ENCODE peak calls at places on chromosome 13, in four cellular contexts. L, I, A and X are unnamed samples.

GRCh38 chr13:50375792-50376191 is 360.5 kb downstream of the KCNRG start:
- DNase-seq in A (no peak), I (no peak), L (no peak), X (no peak)

GRCh38 chr13:47897411-47898050 is 103.5 kb downstream of the SUCLA2 start:
- DNase-seq in I (no peak), L (no peak), A (no peak), X (no peak)

GRCh38 chr13:44257806-44258205 is 115.8 kb upstream of the SERP2 start:
- DNase-seq in A (no peak), L (no peak), I (no peak), X (no peak)

GRCh38 chr13:52128714-52129700 is at the start of gene NEK5:
- DNase-seq in I (peak), A (peak), L (no peak), X (peak)

GRCh38 chr13:97296740-97297139 is 74.6 kb downstream of the MBNL2 start:
- DNase-seq in A (no peak), I (no peak), L (no peak), X (no peak)

GRCh38 chr13:95745289-95745688 is 68.3 kb downstream of the DNAJC3 start:
- DNase-seq in L (no peak), I (no peak), A (no peak), X (no peak)

GRCh38 chr13:114174529-114174941 is 4.5 kb upstream of the CFAP97D2 start:
- DNase-seq in I (no peak), L (no peak), A (no peak), X (no peak)

GRCh38 chr13:36758345-36758744 is 60.7 kb upstream of the RFXAP start:
- DNase-seq in A (no peak), L (no peak), I (no peak), X (no peak)

GRCh38 chr13:112928020-112928931 is 40.7 kb upstream of the MCF2L start:
- DNase-seq in L (no peak), A (no peak), I (no peak), X (no peak)
- TF ChIP-seq SPI1 in L (no peak), A (no peak), I (no peak), X (no peak)

GRCh38 chr13:40878321-40878720 is 88.9 kb downstream of the SLC25A15 start:
- DNase-seq in L (no peak), I (no peak), A (no peak), X (no peak)
- TF ChIP-seq SPI1 in L (no peak), I (no peak), A (no peak), X (no peak)

GRCh38 chr13:110415669-110416068 is 108.6 kb downstream of the COL4A2 start:
- DNase-seq in A (no peak), I (peak), L (no peak), X (no peak)
- TF ChIP-seq SPI1 in A (no peak), I (no peak), L (no peak), X (no peak)

DNA sequence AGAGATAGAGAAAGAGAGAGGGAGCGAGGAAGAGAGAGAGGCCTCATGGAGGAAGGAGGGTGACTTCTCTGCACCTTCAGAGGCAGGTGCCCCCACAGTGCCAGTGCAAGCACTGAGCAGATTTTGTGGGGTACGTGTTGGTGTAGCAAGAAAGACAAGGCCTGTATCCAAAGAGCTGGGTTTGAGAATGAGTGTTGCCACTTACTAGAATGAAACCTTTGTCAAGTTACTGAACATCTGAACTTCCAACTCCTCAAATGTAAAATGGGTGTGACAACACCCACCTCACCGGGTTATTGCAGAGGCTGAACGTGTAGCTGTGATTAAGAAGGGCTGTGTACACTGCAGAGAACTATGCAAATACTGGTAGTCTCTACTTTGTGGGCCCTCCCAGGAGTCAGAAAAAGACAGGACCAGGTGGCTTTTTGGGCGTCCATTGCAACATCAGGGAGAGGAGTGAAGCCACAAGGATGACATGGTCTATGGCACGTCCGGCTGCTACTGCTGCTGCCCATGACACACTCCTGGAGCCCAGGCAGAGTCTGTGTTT is 54.3 kb upstream of the ATP12A start:
- DNase-seq in I (no peak), A (peak), L (no peak), X (no peak)
- TF ChIP-seq SPI1 in I (no peak), A (no peak), L (no peak), X (no peak)

DNA sequence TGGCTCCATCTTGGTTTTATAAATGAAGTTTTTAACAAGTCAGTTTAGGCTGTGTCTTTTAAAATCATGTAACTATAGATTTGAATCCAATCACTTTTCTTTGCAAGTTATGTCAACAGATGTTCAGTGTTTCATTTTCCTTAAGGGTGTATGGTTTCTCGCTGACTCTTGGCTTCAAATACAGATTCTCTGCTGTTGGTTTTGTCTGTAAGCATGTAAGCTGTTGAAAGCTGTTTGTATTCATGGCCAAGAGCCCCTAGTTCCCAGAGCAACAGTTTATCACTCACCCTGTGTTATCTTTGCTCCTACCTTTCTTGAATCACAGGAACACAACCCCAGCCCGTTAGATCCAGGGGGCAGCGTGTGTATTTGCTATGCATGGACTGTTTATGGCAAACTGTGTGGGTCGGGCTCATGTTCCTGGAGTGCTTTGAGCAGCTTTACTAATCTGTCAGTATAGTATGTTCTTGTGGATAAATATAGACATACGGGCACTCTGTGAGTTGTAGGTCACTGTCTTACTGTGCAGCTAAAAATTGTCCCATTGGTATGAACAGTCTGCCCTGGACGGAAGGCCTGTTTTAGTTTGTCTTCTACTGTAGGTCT is 28.8 kb downstream of the FRY start:
- DNase-seq in I (no peak), L (no peak), A (no peak), X (no peak)
- TF ChIP-seq SPI1 in I (no peak), L (no peak), A (no peak), X (no peak)

DNA sequence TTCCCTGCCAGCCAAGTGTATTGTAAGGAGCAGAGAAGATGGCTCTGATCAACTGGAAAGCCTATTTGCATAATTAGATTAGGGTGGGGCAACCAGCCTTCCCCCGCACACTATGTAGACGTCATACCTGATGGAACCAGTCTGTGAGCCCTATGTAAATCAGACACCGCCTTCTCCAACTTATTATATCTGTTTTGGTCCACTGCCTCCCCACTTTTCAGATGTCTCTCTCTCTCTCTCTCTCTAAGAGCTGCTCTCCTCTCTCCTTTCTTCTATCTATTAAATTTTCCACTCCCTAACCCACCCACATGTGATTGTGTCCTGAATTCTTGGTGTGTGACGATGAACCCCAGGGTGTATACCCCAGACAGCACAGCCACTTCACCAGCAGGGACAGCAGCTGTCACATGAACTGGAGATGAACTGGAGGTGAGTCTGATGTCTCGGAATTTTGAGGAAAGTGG is 514.4 kb downstream of the IRS2 start:
- DNase-seq in A (no peak), I (no peak), L (no peak), X (no peak)
- TF ChIP-seq SPI1 in A (no peak), I (no peak), L (no peak), X (no peak)

DNA sequence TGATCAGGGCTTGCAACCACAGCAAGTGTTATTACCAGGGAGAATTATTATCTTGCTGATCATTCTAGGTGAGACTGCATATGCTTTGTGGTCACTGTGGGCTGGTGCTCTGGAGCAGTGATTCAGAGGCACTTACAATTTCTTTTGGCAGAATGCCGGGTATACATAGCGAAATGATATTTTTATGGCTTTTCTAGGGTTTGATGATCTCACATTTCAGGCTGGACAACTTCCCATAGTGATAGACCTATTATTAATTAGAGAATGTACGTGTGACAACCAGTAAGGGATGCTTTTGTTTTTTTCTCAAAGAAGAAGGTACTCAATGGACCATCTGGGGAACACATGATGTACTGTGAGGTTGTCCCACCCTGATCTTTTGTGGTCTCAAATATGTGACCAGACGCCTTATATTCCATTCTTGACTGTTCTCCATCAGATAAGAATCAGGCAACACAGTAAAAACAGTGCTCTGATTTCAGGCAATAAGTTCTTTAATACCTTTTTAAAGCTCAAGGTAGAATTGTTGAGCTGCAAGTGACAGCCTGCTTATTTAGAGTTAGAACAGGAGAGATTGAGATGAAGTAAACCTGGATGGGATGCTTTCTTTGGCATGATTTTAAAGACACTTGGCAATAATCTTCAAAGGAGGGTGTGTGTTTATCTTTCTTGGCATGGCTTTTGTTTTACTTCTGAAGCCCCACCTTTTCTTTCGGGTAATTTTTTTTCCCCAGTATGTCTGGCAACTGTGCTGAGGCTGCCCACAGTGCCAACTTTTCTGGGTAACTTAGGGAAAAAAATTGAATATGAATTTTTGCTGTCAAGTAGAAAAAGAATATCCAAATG is 27.4 kb upstream of the SCEL start:
- DNase-seq in A (no peak), L (no peak), I (no peak), X (no peak)
- TF ChIP-seq SPI1 in A (no peak), L (no peak), I (no peak), X (no peak)

GRCh38 chr13:98453254-98453843 is 123.6 kb downstream of the STK24 start:
- DNase-seq in L (no peak), A (no peak), I (no peak), X (no peak)
- TF ChIP-seq SPI1 in L (no peak), A (no peak), I (no peak), X (no peak)

GRCh38 chr13:85194482-85194881 is 604.7 kb downstream of the SLITRK6 start:
- DNase-seq in L (no peak), A (no peak), I (no peak), X (no peak)

GRCh38 chr13:85191996-85192395 is 607.2 kb downstream of the SLITRK6 start:
- DNase-seq in I (no peak), A (no peak), L (no peak), X (no peak)

GRCh38 chr13:85197431-85197830 is 601.8 kb downstream of the SLITRK6 start:
- DNase-seq in A (no peak), L (no peak), I (no peak), X (no peak)
- TF ChIP-seq SPI1 in A (no peak), L (no peak), I (no peak), X (no peak)